ENCODE peak calls at places on chromosome 13, in ten cellular contexts. Z is prostate gland, J is heart right ventricle, W is upper lobe of right lung, I is endodermal cell, N is vagina, V is cardiac muscle cell, G is fibroblast of lung, T is suprapubic skin, E is body of pancreas. X is an unnamed sample.
A peak's percentile ranks its signal among the peaks of the same experiment; 100 is the strongest.

GRCh38 chr13:80618777-80619176 is 277.9 kb upstream of the SPRY2 start:
- DNase-seq in N (no peak), W (no peak), J (no peak), V (no peak), G (no peak), E (no peak), T (no peak), Z (no peak), I (no peak), X (no peak)

GRCh38 chr13:91097269-91097668 is 250.2 kb upstream of the MIR17HG start:
- DNase-seq in V (peak; percentile 9), I (no peak), Z (no peak), E (no peak), N (no peak), G (no peak), J (no peak), T (no peak), W (no peak), X (no peak)

GRCh38 chr13:112376050-112376681 is at the start of gene SPACA7:
- DNase-seq in Z (no peak), I (no peak), N (no peak), T (no peak), W (no peak), V (no peak), G (no peak), E (no peak), J (no peak), X (no peak)

GRCh38 chr13:84025828-84026227 is 143.6 kb upstream of the SLITRK1 start:
- DNase-seq in I (no peak), V (no peak), E (no peak), J (no peak), G (no peak), T (no peak), N (no peak), Z (no peak), W (no peak), X (no peak)

GRCh38 chr13:19090495-19090894 is 91.1 kb downstream of the TUBA3C start:
- DNase-seq in N (no peak), I (no peak), T (no peak), E (no peak), V (no peak), Z (no peak), G (no peak), W (no peak), J (no peak), X (peak; percentile 47)

GRCh38 chr13:29081036-29081435 is 260.9 kb downstream of the MTUS2 start:
- DNase-seq in E (no peak), W (no peak), Z (no peak), G (no peak), I (no peak), N (no peak), J (no peak), T (no peak), V (no peak), X (no peak)

GRCh38 chr13:65468628-65469027 is 1761.5 kb downstream of the PCDH9 start:
- DNase-seq in Z (no peak), J (no peak), E (no peak), G (peak; percentile 76), W (no peak), V (no peak), I (no peak), T (no peak), N (no peak), X (no peak)

GRCh38 chr13:20969182-20969581 is 66.6 kb upstream of the XPO4 start:
- DNase-seq in Z (no peak), T (no peak), E (no peak), G (peak; percentile 67), J (no peak), W (no peak), N (no peak), I (no peak), V (no peak), X (no peak)

GRCh38 chr13:75946746-75947397 is 310.7 kb downstream of the LMO7 start:
- DNase-seq in N (no peak), T (no peak), I (no peak), Z (no peak), V (no peak), J (no peak), W (no peak), G (no peak), E (no peak), X (no peak)

GRCh38 chr13:110044521-110045200 is 258.3 kb upstream of the IRS2 start:
- DNase-seq in W (no peak), J (no peak), N (no peak), I (peak; percentile 72), E (no peak), G (peak; percentile 63), Z (no peak), V (no peak), T (no peak), X (no peak)

GRCh38 chr13:48266150-48266549 is 33.1 kb downstream of the ITM2B start:
- DNase-seq in T (no peak), Z (no peak), N (no peak), V (no peak), I (no peak), E (no peak), J (no peak), W (no peak), G (no peak), X (no peak)

GRCh38 chr13:20121154-20121515 is 39.7 kb downstream of the GJA3 start:
- DNase-seq in T (no peak), J (no peak), E (no peak), W (no peak), N (no peak), V (no peak), I (peak; percentile 43), G (no peak), Z (no peak), X (no peak)

GRCh38 chr13:22874839-22875238 is 305.9 kb upstream of the SGCG start:
- DNase-seq in V (no peak), I (no peak), E (no peak), N (no peak), Z (no peak), G (no peak), W (no peak), J (no peak), T (no peak), X (no peak)

GRCh38 chr13:22866221-22866620 is 314.6 kb upstream of the SGCG start:
- DNase-seq in Z (no peak), W (no peak), I (no peak), G (no peak), T (no peak), V (no peak), N (no peak), J (no peak), E (no peak), X (no peak)

GRCh38 chr13:22871248-22871647 is 309.5 kb upstream of the SGCG start:
- DNase-seq in T (no peak), Z (no peak), E (no peak), N (no peak), V (no peak), J (no peak), I (no peak), W (no peak), G (no peak), X (no peak)
- H3K4me1 ChIP-seq in T (no peaks in the 10 kb centered on the region), Z (no peaks in the 10 kb centered on the region), E (no peaks in the 10 kb centered on the region), N (no peaks in the 10 kb centered on the region), V (no peaks in the 10 kb centered on the region), J (no peaks in the 10 kb centered on the region), I (no peaks in the 10 kb centered on the region), W (no peaks in the 10 kb centered on the region), G (no peaks in the 10 kb centered on the region), X (no peaks in the 10 kb centered on the region)

GRCh38 chr13:46170687-46171086 is 11.3 kb downstream of the LCP1 start:
- DNase-seq in E (no peak), Z (no peak), G (no peak), V (peak; percentile 8), W (no peak), T (no peak), N (no peak), I (no peak), J (no peak), X (no peak)
- TF ChIP-seq CTCF in E (no peak), Z (no peak), G (no peak), V (no peak), W (no peak), T (no peak), N (no peak), I (peak; percentile 43), J (no peak), X (no peak)

GRCh38 chr13:35876601-35877000 is 254.6 kb downstream of the DCLK1 start:
- DNase-seq in I (no peak), N (no peak), E (no peak), V (no peak), W (no peak), J (no peak), T (no peak), Z (no peak), G (peak; percentile 18), X (no peak)

GRCh38 chr13:35866801-35867200 is 264.4 kb downstream of the DCLK1 start:
- DNase-seq in N (no peak), Z (no peak), W (no peak), V (no peak), G (no peak), T (no peak), E (no peak), J (peak; percentile 62), I (peak; percentile 65), X (peak; percentile 71)

GRCh38 chr13:35874704-35875103 is 256.5 kb downstream of the DCLK1 start:
- DNase-seq in I (no peak), J (peak; percentile 60), V (no peak), W (no peak), Z (no peak), N (no peak), G (no peak), T (peak; percentile 83), E (no peak), X (peak; percentile 41)

GRCh38 chr13:35872369-35872768 is 258.8 kb downstream of the DCLK1 start:
- DNase-seq in E (no peak), Z (no peak), G (no peak), T (no peak), I (no peak), V (no peak), N (no peak), W (no peak), J (no peak), X (no peak)

DNA sequence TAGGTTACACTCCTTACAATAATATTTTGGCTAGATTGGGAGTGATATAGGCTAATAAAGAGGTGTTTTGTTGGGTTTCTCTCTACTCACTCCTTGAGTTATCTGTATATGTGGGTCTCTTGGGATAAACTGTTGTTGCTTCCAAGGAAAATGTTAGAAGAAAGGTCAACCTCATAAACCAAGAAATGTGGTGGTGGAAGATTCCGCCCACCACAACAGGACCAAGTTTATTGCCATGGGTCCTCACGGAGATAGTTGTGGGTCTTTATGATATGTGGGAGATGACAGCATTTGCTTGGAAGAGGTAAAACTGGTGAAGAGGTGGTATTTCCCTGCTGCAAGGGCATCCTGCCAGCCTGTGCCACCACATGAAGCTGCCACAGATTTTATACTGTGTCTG is 259.6 kb downstream of the DCLK1 start:
- DNase-seq in Z (no peak), I (no peak), T (no peak), V (no peak), G (no peak), W (no peak), N (no peak), J (no peak), E (no peak), X (no peak)
- H3K4me1 ChIP-seq in Z (no peaks in the 10 kb centered on the region), I (no peaks in the 10 kb centered on the region), T (peaks cover 4% of the 10 kb centered on the region), V (no peaks in the 10 kb centered on the region), G (no peaks in the 10 kb centered on the region), W (no peaks in the 10 kb centered on the region), N (no peaks in the 10 kb centered on the region), J (peaks cover 4% of the 10 kb centered on the region), E (no peaks in the 10 kb centered on the region), X (peaks cover 24% of the 10 kb centered on the region)

DNA sequence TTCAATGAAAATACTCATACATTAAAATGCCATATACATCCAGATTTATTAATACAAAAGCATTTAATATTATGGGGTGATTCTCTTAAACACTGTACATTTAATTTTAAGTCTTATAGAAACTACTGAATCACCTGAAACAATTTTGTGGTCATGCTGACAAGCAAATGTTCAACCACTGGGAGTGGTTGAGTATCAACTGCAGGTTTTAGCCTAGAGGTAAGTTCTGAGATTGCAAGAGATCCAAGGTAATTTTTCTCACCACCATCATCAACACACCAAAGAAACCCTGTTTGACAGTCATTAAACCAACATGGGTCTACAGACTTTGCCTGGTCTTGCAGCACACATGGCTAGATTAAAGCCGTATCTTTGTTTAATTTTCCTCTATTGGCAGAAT is 196.3 kb downstream of the LHFPL6 start:
- DNase-seq in J (no peak), I (no peak), N (no peak), E (no peak), Z (no peak), W (no peak), T (no peak), V (no peak), G (no peak), X (no peak)
- TF ChIP-seq CTCF in J (no peak), I (peak; percentile 67), N (no peak), E (no peak), Z (peak; percentile 15), W (no peak), T (no peak), V (no peak), G (no peak), X (no peak)